ENCODE peak calls at places on chromosomes 5 and 9, in nine cellular contexts. One of them, this sample, is unnamed.

GRCh38 chr5:149747833-149748366 is 17.8 kb downstream of the PPARGC1B start:
- DNase-seq in AG09309: no peak
- DNase-seq in AG04450: no peak
- DNase-seq in D721Med: no peak
- DNase-seq in dorsolateral prefrontal cortex: no peak
- DNase-seq in endothelial cell: no peak
- DNase-seq in foreskin fibroblast: no peak
- DNase-seq in upper lobe of right lung: no peak
- DNase-seq in lung: no peak
- DNase-seq in this sample: no peak

GRCh38 chr5:124649548-124650501 is 96.6 kb downstream of the ZNF608 start:
- DNase-seq in AG09309: peak; percentile 90
- DNase-seq in upper lobe of right lung: peak; percentile 87
- DNase-seq in endothelial cell: no peak
- DNase-seq in foreskin fibroblast: peak; percentile 90
- DNase-seq in lung: peak; percentile 73
- DNase-seq in D721Med: no peak
- DNase-seq in dorsolateral prefrontal cortex: no peak
- DNase-seq in AG04450: peak; percentile 74
- DNase-seq in this sample: no peak

GRCh38 chr5:142586552-142586951 is 99.3 kb downstream of the FGF1 start:
- DNase-seq in AG04450: no peak
- DNase-seq in AG09309: no peak
- DNase-seq in dorsolateral prefrontal cortex: no peak
- DNase-seq in lung: no peak
- DNase-seq in foreskin fibroblast: no peak
- DNase-seq in D721Med: no peak
- DNase-seq in upper lobe of right lung: no peak
- DNase-seq in endothelial cell: no peak
- DNase-seq in this sample: no peak

GRCh38 chr5:178350361-178351220 is 118.0 kb upstream of the PHYKPL start:
- DNase-seq in dorsolateral prefrontal cortex: no peak
- DNase-seq in AG09309: no peak
- DNase-seq in lung: no peak
- DNase-seq in upper lobe of right lung: peak; percentile 59
- DNase-seq in AG04450: no peak
- DNase-seq in foreskin fibroblast: no peak
- DNase-seq in D721Med: no peak
- DNase-seq in endothelial cell: no peak
- DNase-seq in this sample: no peak

GRCh38 chr9:121699271-121700164 is 48.1 kb downstream of the DAB2IP start:
- DNase-seq in AG09309: no peak
- DNase-seq in foreskin fibroblast: no peak
- DNase-seq in upper lobe of right lung: peak; percentile 82
- DNase-seq in D721Med: no peak
- DNase-seq in AG04450: no peak
- DNase-seq in dorsolateral prefrontal cortex: no peak
- DNase-seq in lung: peak; percentile 59
- DNase-seq in endothelial cell: peak; percentile 75
- DNase-seq in this sample: no peak

GRCh38 chr5:173328896-173329369 is 719 bp upstream of the STC2 start:
- DNase-seq in endothelial cell: no peak
- DNase-seq in lung: no peak
- DNase-seq in D721Med: no peak
- DNase-seq in dorsolateral prefrontal cortex: no peak
- DNase-seq in AG09309: no peak
- DNase-seq in upper lobe of right lung: no peak
- DNase-seq in AG04450: no peak
- DNase-seq in foreskin fibroblast: peak; percentile 87
- DNase-seq in this sample: peak; percentile 91

GRCh38 chr5:91101777-91102379 is 281.2 kb downstream of the ARRDC3 start:
- DNase-seq in foreskin fibroblast: peak; percentile 72
- DNase-seq in AG04450: peak; percentile 73
- DNase-seq in upper lobe of right lung: peak; percentile 75
- DNase-seq in AG09309: peak; percentile 63
- DNase-seq in D721Med: no peak
- DNase-seq in endothelial cell: peak; percentile 65
- DNase-seq in dorsolateral prefrontal cortex: peak; percentile 53
- DNase-seq in lung: peak; percentile 78
- DNase-seq in this sample: peak; percentile 88

GRCh38 chr9:127950513-127951210 is 13.0 kb upstream of the DPM2 start:
- DNase-seq in AG04450: no peak
- DNase-seq in upper lobe of right lung: no peak
- DNase-seq in foreskin fibroblast: no peak
- DNase-seq in lung: no peak
- DNase-seq in D721Med: no peak
- DNase-seq in dorsolateral prefrontal cortex: peak; percentile 96
- DNase-seq in AG09309: no peak
- DNase-seq in endothelial cell: no peak
- DNase-seq in this sample: no peak

GRCh38 chr9:32378993-32379729 is 5.3 kb upstream of the ACO1 start:
- DNase-seq in AG09309: peak; percentile 54
- DNase-seq in D721Med: peak; percentile 47
- DNase-seq in foreskin fibroblast: peak; percentile 64
- DNase-seq in endothelial cell: peak; percentile 55
- DNase-seq in lung: peak; percentile 51
- DNase-seq in AG04450: peak; percentile 63
- DNase-seq in upper lobe of right lung: no peak
- DNase-seq in dorsolateral prefrontal cortex: no peak
- DNase-seq in this sample: no peak

GRCh38 chr9:38680827-38681226 is 39.1 kb downstream of the FAM240B start:
- DNase-seq in upper lobe of right lung: no peak
- DNase-seq in AG04450: no peak
- DNase-seq in dorsolateral prefrontal cortex: no peak
- DNase-seq in lung: no peak
- DNase-seq in D721Med: no peak
- DNase-seq in AG09309: no peak
- DNase-seq in foreskin fibroblast: peak; percentile 16
- DNase-seq in endothelial cell: no peak
- DNase-seq in this sample: no peak

GRCh38 chr9:123828449-123828848 is 101.5 kb downstream of the DENND1A start:
- DNase-seq in lung: no peak
- DNase-seq in AG09309: no peak
- DNase-seq in D721Med: no peak
- DNase-seq in upper lobe of right lung: no peak
- DNase-seq in AG04450: no peak
- DNase-seq in foreskin fibroblast: no peak
- DNase-seq in endothelial cell: no peak
- DNase-seq in dorsolateral prefrontal cortex: no peak
- DNase-seq in this sample: no peak

GRCh38 chr5:36507332-36507952 is 99.0 kb upstream of the SLC1A3 start:
- DNase-seq in upper lobe of right lung: peak; percentile 84
- DNase-seq in endothelial cell: peak; percentile 79
- DNase-seq in AG04450: no peak
- DNase-seq in dorsolateral prefrontal cortex: peak; percentile 54
- DNase-seq in AG09309: peak; percentile 16
- DNase-seq in foreskin fibroblast: peak; percentile 53
- DNase-seq in D721Med: peak; percentile 33
- DNase-seq in lung: peak; percentile 74
- DNase-seq in this sample: peak; percentile 89

GRCh38 chr9:110126986-110127864 is 80.7 kb downstream of the C9orf152 start:
- DNase-seq in dorsolateral prefrontal cortex: no peak
- DNase-seq in D721Med: no peak
- DNase-seq in AG04450: no peak
- DNase-seq in AG09309: no peak
- DNase-seq in lung: peak; percentile 55
- DNase-seq in upper lobe of right lung: no peak
- DNase-seq in endothelial cell: peak; percentile 67
- DNase-seq in foreskin fibroblast: no peak
- DNase-seq in this sample: no peak

GRCh38 chr9:110125763-110126351 is 82.1 kb downstream of the C9orf152 start:
- DNase-seq in lung: no peak
- DNase-seq in foreskin fibroblast: no peak
- DNase-seq in AG04450: no peak
- DNase-seq in D721Med: no peak
- DNase-seq in endothelial cell: no peak
- DNase-seq in upper lobe of right lung: no peak
- DNase-seq in AG09309: no peak
- DNase-seq in dorsolateral prefrontal cortex: no peak
- DNase-seq in this sample: no peak

GRCh38 chr9:110128664-110129329 is 79.2 kb downstream of the C9orf152 start:
- DNase-seq in D721Med: no peak
- DNase-seq in dorsolateral prefrontal cortex: no peak
- DNase-seq in AG04450: no peak
- DNase-seq in upper lobe of right lung: no peak
- DNase-seq in AG09309: no peak
- DNase-seq in foreskin fibroblast: no peak
- DNase-seq in lung: no peak
- DNase-seq in endothelial cell: no peak
- DNase-seq in this sample: no peak

GRCh38 chr9:110125207-110125751 is 82.7 kb downstream of the C9orf152 start:
- DNase-seq in endothelial cell: peak; percentile 75
- DNase-seq in upper lobe of right lung: peak; percentile 84
- DNase-seq in foreskin fibroblast: peak; percentile 57
- DNase-seq in AG09309: peak; percentile 89
- DNase-seq in D721Med: no peak
- DNase-seq in lung: peak; percentile 80
- DNase-seq in AG04450: peak; percentile 89
- DNase-seq in dorsolateral prefrontal cortex: no peak
- DNase-seq in this sample: peak; percentile 89

DNA sequence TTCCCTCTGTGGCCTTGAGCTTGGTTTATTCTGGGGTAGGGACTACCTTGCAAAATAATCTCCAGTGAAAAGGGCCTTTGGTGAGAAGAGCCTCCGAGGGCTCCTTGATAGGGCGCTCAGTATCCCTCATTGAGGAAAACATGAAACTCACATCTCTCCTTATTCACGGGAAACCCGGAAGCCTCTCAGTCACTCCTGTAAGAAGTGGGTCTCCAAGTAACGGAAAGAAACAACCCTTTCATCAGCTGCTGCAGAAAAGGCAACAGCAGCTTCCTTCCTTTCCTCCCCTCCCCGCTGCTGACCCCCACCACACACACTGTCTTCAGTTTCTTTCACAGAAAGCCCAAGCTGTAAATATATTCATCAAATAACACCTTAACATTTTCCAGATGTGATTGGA is 81.5 kb downstream of the C9orf152 start:
- DNase-seq in D721Med: no peak
- DNase-seq in dorsolateral prefrontal cortex: no peak
- DNase-seq in endothelial cell: no peak
- DNase-seq in foreskin fibroblast: no peak
- DNase-seq in AG04450: no peak
- DNase-seq in AG09309: no peak
- DNase-seq in upper lobe of right lung: no peak
- DNase-seq in lung: no peak
- DNase-seq in this sample: no peak
- TF ChIP-seq CTCF in D721Med: no peak
- TF ChIP-seq CTCF in dorsolateral prefrontal cortex: no peak
- TF ChIP-seq CTCF in endothelial cell: no peak
- TF ChIP-seq CTCF in foreskin fibroblast: no peak
- TF ChIP-seq CTCF in AG04450: no peak
- TF ChIP-seq CTCF in AG09309: no peak
- TF ChIP-seq CTCF in upper lobe of right lung: no peak
- TF ChIP-seq CTCF in lung: no peak
- TF ChIP-seq CTCF in this sample: no peak

GRCh38 chr9:113572076-113572861 is 108.7 kb downstream of the RGS3 start:
- DNase-seq in dorsolateral prefrontal cortex: peak; percentile 15
- DNase-seq in D721Med: no peak
- DNase-seq in upper lobe of right lung: peak; percentile 51
- DNase-seq in endothelial cell: no peak
- DNase-seq in foreskin fibroblast: no peak
- DNase-seq in lung: no peak
- DNase-seq in AG09309: no peak
- DNase-seq in AG04450: no peak
- DNase-seq in this sample: no peak
- TF ChIP-seq CTCF in dorsolateral prefrontal cortex: no peak
- TF ChIP-seq CTCF in D721Med: no peak
- TF ChIP-seq CTCF in upper lobe of right lung: no peak
- TF ChIP-seq CTCF in endothelial cell: no peak
- TF ChIP-seq CTCF in foreskin fibroblast: no peak
- TF ChIP-seq CTCF in lung: no peak
- TF ChIP-seq CTCF in AG09309: no peak
- TF ChIP-seq CTCF in AG04450: no peak
- TF ChIP-seq CTCF in this sample: no peak

DNA sequence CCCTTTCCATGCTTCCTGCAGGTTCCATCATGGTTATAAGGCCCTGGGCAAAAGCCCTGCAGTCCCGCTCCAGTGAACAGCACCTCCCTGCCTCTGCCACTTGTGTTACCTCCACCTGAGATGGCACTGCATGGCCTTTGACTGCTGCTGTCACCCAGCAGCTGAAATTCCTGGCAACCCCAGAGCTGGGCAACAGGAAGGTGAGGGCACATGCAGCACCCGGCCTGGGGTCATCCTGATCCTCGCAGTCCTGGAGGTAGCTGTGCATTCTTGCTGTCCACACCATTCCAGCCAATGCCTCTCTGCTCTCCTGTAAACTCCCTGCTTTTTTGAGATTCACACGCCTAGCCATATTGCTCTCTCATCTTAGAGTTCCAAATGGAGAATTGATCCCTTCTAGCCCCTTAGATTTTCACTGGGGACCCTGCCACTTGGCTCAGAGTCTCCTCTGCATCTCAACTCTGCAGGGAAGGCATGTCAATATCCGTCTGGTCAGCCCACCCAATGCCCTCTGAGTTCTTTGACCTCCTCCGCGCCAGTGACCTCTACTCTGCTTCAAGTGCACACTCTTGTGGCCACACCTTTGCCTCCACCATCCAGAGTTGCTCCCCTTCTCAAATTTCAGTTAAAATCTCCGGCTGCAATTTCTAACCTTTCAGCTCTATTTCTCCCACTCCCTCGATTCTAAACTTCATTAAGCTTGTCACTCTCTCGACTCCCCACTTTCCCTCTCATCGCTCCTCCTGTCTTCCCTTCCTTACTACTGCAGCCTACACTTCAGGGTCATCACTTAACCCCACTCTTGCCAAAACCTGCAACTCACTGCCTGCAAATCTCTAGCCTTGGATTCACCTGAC is 93.4 kb downstream of the ANKH start:
- DNase-seq in lung: no peak
- DNase-seq in AG09309: no peak
- DNase-seq in foreskin fibroblast: no peak
- DNase-seq in dorsolateral prefrontal cortex: no peak
- DNase-seq in D721Med: no peak
- DNase-seq in upper lobe of right lung: no peak
- DNase-seq in AG04450: no peak
- DNase-seq in endothelial cell: no peak
- DNase-seq in this sample: no peak
- TF ChIP-seq CTCF in lung: no peak
- TF ChIP-seq CTCF in AG09309: no peak
- TF ChIP-seq CTCF in foreskin fibroblast: no peak
- TF ChIP-seq CTCF in dorsolateral prefrontal cortex: no peak
- TF ChIP-seq CTCF in D721Med: no peak
- TF ChIP-seq CTCF in upper lobe of right lung: no peak
- TF ChIP-seq CTCF in AG04450: no peak
- TF ChIP-seq CTCF in endothelial cell: no peak
- TF ChIP-seq CTCF in this sample: no peak

DNA sequence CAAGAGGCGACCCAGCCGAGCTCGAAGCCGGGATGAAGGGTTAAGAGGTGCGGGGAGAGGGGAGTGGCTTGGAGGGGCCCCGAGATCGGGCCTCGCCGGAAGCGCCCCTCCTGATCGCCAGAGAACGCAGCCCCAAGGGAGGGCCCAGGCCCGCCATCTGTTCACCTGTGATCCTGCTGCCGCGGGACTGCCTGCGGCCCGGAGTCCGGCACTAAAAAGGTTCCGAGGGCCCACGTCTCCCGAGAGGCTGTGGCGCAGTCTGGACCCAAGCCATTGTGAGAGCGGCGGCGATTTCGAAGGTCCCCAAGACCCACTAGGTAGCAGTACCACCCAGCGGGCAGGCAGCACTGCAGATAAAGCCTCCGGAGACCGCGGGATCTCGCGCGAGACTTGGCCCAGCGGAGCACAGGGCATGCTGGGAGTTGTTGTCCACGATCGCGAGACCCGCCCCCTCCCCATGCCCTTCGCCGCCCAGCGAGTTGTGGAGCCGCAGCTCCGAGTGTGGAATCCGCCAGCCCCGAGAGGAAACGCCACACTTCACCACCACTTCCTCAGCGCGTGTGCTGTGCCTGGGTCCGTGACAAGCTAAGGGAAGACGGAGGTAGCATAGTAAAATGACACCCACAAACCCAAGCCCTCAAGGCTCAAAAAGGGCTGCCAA is at the start of gene KIAA1191:
- DNase-seq in upper lobe of right lung: peak; percentile 98
- DNase-seq in AG04450: peak; percentile 63
- DNase-seq in lung: peak; percentile 93
- DNase-seq in endothelial cell: peak; percentile 91
- DNase-seq in foreskin fibroblast: peak; percentile 89
- DNase-seq in D721Med: peak; percentile 70
- DNase-seq in dorsolateral prefrontal cortex: peak; percentile 94
- DNase-seq in AG09309: peak; percentile 62
- DNase-seq in this sample: peak; percentile 96
- TF ChIP-seq CTCF in upper lobe of right lung: peak; percentile 22
- TF ChIP-seq CTCF in AG04450: peak; percentile 30
- TF ChIP-seq CTCF in lung: no peak
- TF ChIP-seq CTCF in endothelial cell: no peak
- TF ChIP-seq CTCF in foreskin fibroblast: no peak
- TF ChIP-seq CTCF in D721Med: peak; percentile 22
- TF ChIP-seq CTCF in dorsolateral prefrontal cortex: peak; percentile 53
- TF ChIP-seq CTCF in AG09309: peak; percentile 16
- TF ChIP-seq CTCF in this sample: peak; percentile 37